ENCODE peak calls at places on chromosomes 5 and 9, in five cellular contexts. N is right lobe of liver, B is OCI-LY7, K is fibroblast of mammary gland, C is AG09309. W is an unnamed sample.

GRCh38 chr9:8553444-8553843 is 753.9 kb upstream of the DMAC1 start:
- DNase-seq in K (no peak), B (no peak), C (no peak), N (no peak), W (no peak)

GRCh38 chr5:56314536-56314935 is 81.4 kb upstream of the ANKRD55 start:
- DNase-seq in B (peak; percentile 66), K (peak; percentile 36), C (no peak), N (no peak), W (no peak)

GRCh38 chr5:133113331-133114061 is 61.7 kb downstream of the HSPA4 start:
- DNase-seq in C (no peak), N (no peak), B (peak; percentile 40), K (peak; percentile 46), W (peak; percentile 54)

GRCh38 chr9:133990366-133991210 is 1.5 kb downstream of the VAV2 start:
- DNase-seq in B (no peak), K (peak; percentile 84), N (peak; percentile 76), C (peak; percentile 34), W (peak; percentile 81)

GRCh38 chr5:124065508-124065907 is 553.5 kb downstream of the CSNK1G3 start:
- DNase-seq in N (no peak), B (no peak), C (no peak), K (peak; percentile 4), W (no peak)

GRCh38 chr5:169629847-169630548 is 7.1 kb upstream of the DOCK2 start:
- DNase-seq in N (no peak), B (no peak), C (peak; percentile 63), K (peak; percentile 89), W (peak; percentile 92)

GRCh38 chr9:124360277-124360676 is 55.0 kb downstream of the PSMB7 start:
- DNase-seq in C (no peak), B (no peak), K (no peak), N (no peak), W (no peak)

GRCh38 chr5:96745844-96746531 is 61.8 kb downstream of the ERAP1 start:
- DNase-seq in C (no peak), B (no peak), N (no peak), K (no peak), W (no peak)

GRCh38 chr5:112691758-112692157 is 45.9 kb upstream of the APC start:
- DNase-seq in C (no peak), N (no peak), B (peak; percentile 71), K (peak; percentile 60), W (no peak)

GRCh38 chr9:76395381-76395780 is 1.2 kb upstream of the RFK start:
- DNase-seq in N (no peak), C (no peak), K (no peak), B (no peak), W (no peak)

GRCh38 chr5:178244566-178244965 is 12.0 kb upstream of the PHYKPL start:
- DNase-seq in K (peak; percentile 28), N (no peak), C (peak; percentile 31), B (no peak), W (no peak)

GRCh38 chr5:75050415-75050814 is 1.9 kb downstream of the GCNT4 start:
- DNase-seq in K (peak; percentile 25), C (no peak), B (no peak), N (no peak), W (no peak)

GRCh38 chr9:93086445-93087224 is 9.4 kb upstream of the CARD19 start:
- DNase-seq in C (no peak), N (peak; percentile 7), K (no peak), B (no peak), W (no peak)

GRCh38 chr5:32222723-32223470 is 48.8 kb upstream of the GOLPH3 start:
- DNase-seq in N (no peak), B (no peak), K (no peak), C (no peak), W (no peak)

DNA sequence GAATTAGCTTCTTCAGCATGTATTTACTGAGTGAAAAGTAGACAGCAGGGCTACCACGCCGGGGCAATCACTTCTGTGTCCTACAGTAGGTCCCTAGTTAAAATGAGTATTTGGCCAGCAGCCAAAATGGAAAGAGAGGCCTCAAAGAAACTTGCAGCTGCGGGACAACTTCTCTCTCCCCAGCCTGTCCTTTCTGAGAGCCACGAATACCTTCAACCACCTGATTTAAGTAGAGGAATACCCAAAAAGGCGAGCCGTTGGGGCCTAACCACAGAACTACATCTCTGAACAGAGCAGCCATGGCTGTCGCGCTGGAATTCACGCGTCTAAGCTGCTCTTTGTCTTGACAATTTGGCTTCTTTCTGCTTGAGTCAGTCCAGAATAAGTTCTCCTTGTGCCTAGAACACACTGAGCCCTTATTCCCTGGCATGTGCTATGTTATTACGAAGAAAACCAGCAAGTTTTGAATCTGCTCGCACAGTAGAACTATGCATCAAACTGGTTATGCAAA is 43.8 kb upstream of the GOLPH3 start:
- DNase-seq in K (no peak), C (no peak), N (no peak), B (peak; percentile 76), W (peak; percentile 22)
- H3K4me3 ChIP-seq in K (no peak overlapping the region), C (no peak overlapping the region), N (no peak overlapping the region), B (peak overlapping the region; percentile 12), W (no peak overlapping the region)

GRCh38 chr9:88272986-88273385 is 115.3 kb upstream of the SPIN1 start:
- DNase-seq in K (no peak), N (no peak), B (no peak), C (no peak), W (no peak)
- TF ChIP-seq CTCF in K (no peak), N (no peak), B (no peak), C (no peak), W (no peak)

GRCh38 chr9:97559111-97559514 is 57.6 kb downstream of the TMOD1 start:
- DNase-seq in B (no peak), C (no peak), N (no peak), K (no peak), W (no peak)
- H3K4me3 ChIP-seq in B (no peak overlapping the region), C (no peak overlapping the region), N (no peak overlapping the region), K (no peak overlapping the region), W (no peak overlapping the region)

DNA sequence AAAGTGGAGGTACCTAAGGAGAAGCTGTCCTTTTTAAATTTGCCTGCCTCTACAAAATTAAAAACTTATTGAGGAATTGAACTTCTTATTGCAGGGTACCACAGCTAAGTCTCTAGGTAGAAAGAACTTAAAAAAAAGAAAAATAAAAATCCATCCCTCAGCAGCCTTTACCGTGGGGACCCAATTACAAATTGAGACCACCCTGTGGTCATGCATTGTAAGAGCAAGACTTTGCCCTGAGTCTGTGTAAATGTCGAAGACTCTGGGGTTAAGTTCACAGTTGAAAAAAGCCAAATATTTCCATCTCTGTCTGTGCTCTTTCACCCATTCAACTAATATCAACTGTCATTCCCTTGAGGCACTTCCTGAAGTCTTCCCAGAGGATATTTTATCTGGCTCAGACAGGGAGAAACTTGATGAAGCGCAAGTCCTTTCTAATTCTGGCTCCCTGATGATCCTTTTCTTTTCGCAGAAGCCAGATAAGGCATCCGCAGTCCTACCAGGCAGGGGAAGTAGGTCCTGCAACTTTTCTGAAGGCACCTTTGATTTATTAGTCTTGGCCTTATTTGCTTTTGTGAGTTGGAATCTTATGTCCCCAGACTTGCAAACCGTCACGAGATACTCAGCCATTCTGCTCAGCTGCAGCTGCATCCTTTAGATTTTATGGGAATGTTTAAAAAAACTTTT is 323.8 kb upstream of the WWC1 start:
- DNase-seq in K (no peak), B (no peak), C (no peak), N (no peak), W (no peak)
- TF ChIP-seq CTCF in K (no peak), B (no peak), C (no peak), N (no peak), W (peak; percentile 5)